ENCODE peak calls at places on chromosomes 3 and 15, in ten cellular contexts. J is colonic mucosa, K is caudate nucleus, T is heart left ventricle, Q is stomach, L is pancreas, Z is substantia nigra, B is foreskin keratinocyte, E is brain microvascular endothelial cell, Y is mesenchymal stem cell. O is an unnamed sample.

GRCh38 chr3:150975096-150975991 is 2.8 kb upstream of the CLRN1 start:
- DNase-seq in J (no peak), K (no peak), T (no peak), Q (no peak), L (no peak), Z (no peak), B (no peak), E (no peak), Y (no peak), O (no peak)

GRCh38 chr3:64848822-64849221 is 161.0 kb upstream of the ADAMTS9 start:
- DNase-seq in J (no peak), K (no peak), T (no peak), Q (peak; percentile 26), L (no peak), Z (no peak), B (no peak), E (peak; percentile 9), Y (peak; percentile 92), O (no peak)

GRCh38 chr15:43514241-43515057 is 3.0 kb upstream of the MAP1A start:
- DNase-seq in J (peak; percentile 27), K (peak; percentile 80), T (peak; percentile 73), Q (no peak), L (no peak), Z (peak; percentile 52), B (no peak), E (no peak), Y (peak; percentile 71), O (no peak)

GRCh38 chr15:83993591-83993990 is 242.0 kb upstream of the GOLGA6L4 start:
- DNase-seq in J (no peak), K (no peak), T (no peak), Q (no peak), L (no peak), Z (no peak), B (no peak), E (no peak), Y (no peak), O (no peak)

GRCh38 chr3:195221015-195221853 is 49.7 kb downstream of the XXYLT1 start:
- DNase-seq in J (peak; percentile 6), K (no peak), T (no peak), Q (no peak), L (no peak), Z (no peak), B (no peak), E (no peak), Y (peak; percentile 21), O (no peak)

GRCh38 chr15:36856339-36856973 is 243.9 kb downstream of the MEIS2 start:
- DNase-seq in J (no peak), K (no peak), T (no peak), Q (no peak), L (no peak), Z (no peak), B (no peak), E (no peak), Y (no peak), O (no peak)

GRCh38 chr15:40567111-40567510 is 2.0 kb upstream of the RPUSD2 start:
- DNase-seq in J (no peak), K (no peak), T (no peak), Q (no peak), L (no peak), Z (no peak), B (peak; percentile 10), E (no peak), Y (peak; percentile 28), O (no peak)

GRCh38 chr3:148598619-148599018 is 99.1 kb upstream of the AGTR1 start:
- DNase-seq in J (no peak), K (no peak), T (no peak), Q (no peak), L (no peak), Z (no peak), B (no peak), E (peak; percentile 9), Y (no peak), O (no peak)

GRCh38 chr15:67834249-67834592 is 5.6 kb downstream of the RNU6-1 start:
- DNase-seq in J (no peak), K (no peak), T (no peak), Q (no peak), L (no peak), Z (no peak), B (no peak), E (no peak), Y (no peak), O (no peak)

GRCh38 chr3:12663311-12663935 is 494 bp downstream of the RAF1 start:
- DNase-seq in J (peak; percentile 55), K (peak; percentile 24), T (peak; percentile 49), Q (peak; percentile 48), L (peak; percentile 85), Z (peak; percentile 55), B (no peak), E (no peak), Y (no peak), O (no peak)

GRCh38 chr15:95875141-95875643 is 455.3 kb upstream of the NR2F2 start:
- DNase-seq in J (no peak), K (no peak), T (peak; percentile 26), Q (peak; percentile 38), L (no peak), Z (no peak), B (peak; percentile 59), E (peak; percentile 65), Y (no peak), O (peak; percentile 39)

GRCh38 chr3:4804161-4805058 is 174.8 kb upstream of the BHLHE40 start:
- DNase-seq in J (no peak), K (no peak), T (no peak), Q (no peak), L (no peak), Z (no peak), B (peak; percentile 20), E (no peak), Y (no peak), O (no peak)

GRCh38 chr3:128196645-128197044 is 43.4 kb downstream of the EEFSEC start:
- DNase-seq in J (no peak), K (no peak), T (no peak), Q (no peak), L (no peak), Z (no peak), B (no peak), E (no peak), Y (no peak), O (no peak)

GRCh38 chr3:128195802-128196201 is 42.5 kb downstream of the EEFSEC start:
- DNase-seq in J (no peak), K (peak; percentile 6), T (no peak), Q (no peak), L (no peak), Z (no peak), B (no peak), E (no peak), Y (no peak), O (no peak)

GRCh38 chr3:128193153-128193552 is 39.9 kb downstream of the EEFSEC start:
- DNase-seq in J (no peak), K (no peak), T (no peak), Q (no peak), L (no peak), Z (no peak), B (no peak), E (no peak), Y (no peak), O (no peak)

GRCh38 chr3:128194843-128195242 is 41.6 kb downstream of the EEFSEC start:
- DNase-seq in J (no peak), K (no peak), T (peak; percentile 37), Q (no peak), L (no peak), Z (no peak), B (no peak), E (no peak), Y (no peak), O (no peak)

DNA sequence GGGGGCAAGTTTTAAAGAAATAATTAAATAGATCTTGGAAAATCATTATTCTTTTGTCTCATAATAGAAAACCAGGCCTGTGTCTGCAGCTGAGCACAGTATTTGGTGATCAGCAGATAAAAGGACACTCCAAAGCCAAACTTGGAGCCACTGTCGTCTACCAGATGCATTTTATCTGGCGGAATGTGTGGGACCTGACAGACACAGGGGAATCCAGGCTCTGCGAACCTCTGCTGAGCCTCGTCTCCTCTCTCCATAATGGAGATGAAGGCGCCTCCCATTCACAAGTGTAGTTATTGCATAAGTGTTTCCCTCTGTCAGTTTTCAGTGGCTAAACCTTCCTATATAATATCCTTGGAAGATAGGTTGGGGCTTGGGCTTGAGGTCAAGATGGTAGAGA is 42.1 kb downstream of the EEFSEC start:
- DNase-seq in J (no peak), K (no peak), T (no peak), Q (no peak), L (no peak), Z (no peak), B (no peak), E (no peak), Y (no peak), O (no peak)
- H3K27ac ChIP-seq in J (no peak overlapping the region), K (no peak overlapping the region), T (peak overlapping the region; percentile 49), Q (peak overlapping the region; percentile 21), L (no peak overlapping the region), Z (no peak overlapping the region), B (no peak overlapping the region), E (no peak overlapping the region), Y (no peak overlapping the region), O (no peak overlapping the region)

GRCh38 chr3:35194666-35195065 is 444.7 kb upstream of the ARPP21 start:
- DNase-seq in J (no peak), K (no peak), T (no peak), Q (no peak), L (no peak), Z (no peak), B (peak; percentile 1), E (no peak), Y (no peak), O (no peak)
- H3K27ac ChIP-seq in J (no peak overlapping the region), K (no peak overlapping the region), T (no peak overlapping the region), Q (no peak overlapping the region), L (no peak overlapping the region), Z (no peak overlapping the region), B (no peak overlapping the region), E (no peak overlapping the region), Y (no peak overlapping the region), O (no peak overlapping the region)

GRCh38 chr15:78073026-78073425 is 4.5 kb downstream of the TBC1D2B start:
- DNase-seq in J (no peak), K (no peak), T (no peak), Q (no peak), L (no peak), Z (no peak), B (no peak), E (no peak), Y (peak; percentile 63), O (no peak)
- H3K27ac ChIP-seq in J (peak overlapping the region; percentile 58), K (peak overlapping the region; percentile 77), T (peak overlapping the region; percentile 60), Q (peak overlapping the region; percentile 92), L (peak overlapping the region; percentile 54), Z (peak overlapping the region; percentile 52), B (no peak overlapping the region), E (peak overlapping the region; percentile 90), Y (peak overlapping the region; percentile 80), O (no peak overlapping the region)

GRCh38 chr15:32979710-32980109 is 214.8 kb downstream of the FMN1 start:
- DNase-seq in J (no peak), K (no peak), T (no peak), Q (no peak), L (no peak), Z (no peak), B (peak; percentile 92), E (peak; percentile 76), Y (peak; percentile 60), O (peak; percentile 60)

GRCh38 chr15:32970847-32971246 is 223.7 kb downstream of the FMN1 start:
- DNase-seq in J (no peak), K (no peak), T (no peak), Q (no peak), L (no peak), Z (no peak), B (no peak), E (no peak), Y (no peak), O (no peak)

DNA sequence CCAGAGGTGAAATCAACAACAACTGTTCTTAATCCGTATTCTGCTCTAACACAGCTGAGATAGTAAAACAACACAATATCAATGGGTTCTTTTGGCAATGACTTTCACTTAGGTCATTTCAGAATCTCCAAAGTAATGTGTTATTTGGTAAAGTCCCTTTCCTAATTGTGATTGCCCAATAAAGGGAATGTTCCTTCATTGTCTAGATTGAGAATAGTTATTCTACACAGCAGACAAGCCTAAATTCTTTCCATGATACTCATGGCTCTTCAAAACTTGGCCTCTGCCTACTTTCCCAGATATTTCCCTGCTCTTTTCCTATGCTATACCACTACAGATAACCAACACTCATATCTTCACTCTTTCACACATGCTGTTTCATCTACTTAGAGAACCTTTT is 219.8 kb downstream of the FMN1 start:
- DNase-seq in J (no peak), K (no peak), T (no peak), Q (no peak), L (no peak), Z (no peak), B (peak; percentile 23), E (no peak), Y (peak; percentile 19), O (no peak)
- H3K27ac ChIP-seq in J (no peak overlapping the region), K (no peak overlapping the region), T (no peak overlapping the region), Q (no peak overlapping the region), L (no peak overlapping the region), Z (no peak overlapping the region), B (no peak overlapping the region), E (no peak overlapping the region), Y (no peak overlapping the region), O (no peak overlapping the region)